ENCODE peak calls at places on chromosomes 2 and 18, in seven cellular contexts. B is upper lobe of right lung; L is psoas muscle; X is PC-9; V is body of pancreas; A is CD4-positive, alpha-beta T cell; Q is pancreas. Y is an unnamed sample.

GRCh38 chr2:185245806-185246205 is 492.8 kb upstream of the FSIP2 start:
- DNase-seq in B (no peak), L (no peak), X (no peak), V (no peak), A (no peak), Q (no peak), Y (peak)

GRCh38 chr2:170161516-170162260 is 16.3 kb upstream of the MYO3B start:
- DNase-seq in B (no peak), L (no peak), X (no peak), V (no peak), A (no peak), Q (no peak), Y (no peak)

GRCh38 chr2:9752441-9753275 is 90.6 kb upstream of the TAF1B start:
- DNase-seq in B (no peak), L (no peak), X (peak), V (no peak), A (peak), Q (no peak), Y (peak)

GRCh38 chr18:57243624-57244179 is 96.8 kb downstream of the BOD1L2 start:
- DNase-seq in B (no peak), L (no peak), X (no peak), V (no peak), A (no peak), Q (no peak), Y (no peak)

GRCh38 chr18:68462148-68462547 is 252.8 kb downstream of the TMX3 start:
- DNase-seq in B (no peak), L (no peak), X (no peak), V (no peak), A (no peak), Q (no peak), Y (no peak)

GRCh38 chr2:96258393-96259022 is 7.3 kb downstream of the TMEM127 start:
- DNase-seq in B (no peak), L (peak), X (no peak), V (no peak), A (no peak), Q (no peak), Y (no peak)

GRCh38 chr18:72840109-72840508 is 27.7 kb downstream of the NETO1 start:
- DNase-seq in B (no peak), L (no peak), X (no peak), V (no peak), A (no peak), Q (no peak), Y (no peak)

GRCh38 chr2:5560981-5561380 is 131.2 kb upstream of the SOX11 start:
- DNase-seq in B (no peak), L (no peak), X (no peak), V (no peak), A (no peak), Q (no peak), Y (peak)

GRCh38 chr2:3459185-3460015 is 59.9 kb downstream of the ADI1 start:
- DNase-seq in B (peak), L (peak), X (no peak), V (peak), A (no peak), Q (peak), Y (no peak)

GRCh38 chr2:129058981-129059380 is 740.3 kb upstream of the HS6ST1 start:
- DNase-seq in B (no peak), L (no peak), X (no peak), V (no peak), A (no peak), Q (no peak), Y (no peak)

GRCh38 chr2:219844756-219845155 is 217.3 kb downstream of the SLC4A3 start:
- DNase-seq in B (no peak), L (no peak), X (no peak), V (no peak), A (no peak), Q (no peak), Y (no peak)

GRCh38 chr2:102074167-102074778 is 68.3 kb upstream of the IL1R1 start:
- DNase-seq in B (no peak), L (no peak), X (no peak), V (no peak), A (no peak), Q (no peak), Y (no peak)

GRCh38 chr2:20042531-20042930 is 8.9 kb downstream of the LAPTM4A start:
- DNase-seq in B (no peak), L (no peak), X (no peak), V (no peak), A (no peak), Q (no peak), Y (no peak)

GRCh38 chr2:219495531-219496122 is 3.1 kb upstream of the GMPPA start:
- DNase-seq in B (no peak), L (peak), X (peak), V (peak), A (peak), Q (peak), Y (peak)

GRCh38 chr2:24914713-24915112 is 5.3 kb downstream of the ADCY3 start:
- DNase-seq in B (no peak), L (no peak), X (no peak), V (no peak), A (no peak), Q (no peak), Y (no peak)

GRCh38 chr2:167534443-167534842 is 646.2 kb downstream of the XIRP2 start:
- DNase-seq in B (no peak), L (no peak), X (no peak), V (no peak), A (no peak), Q (no peak), Y (no peak)

GRCh38 chr18:21513292-21513691 is 87.2 kb downstream of the ESCO1 start:
- DNase-seq in B (no peak), L (no peak), X (no peak), V (no peak), A (no peak), Q (no peak), Y (no peak)

GRCh38 chr2:203758841-203759691 is 52.6 kb downstream of the CD28 start:
- DNase-seq in B (no peak), L (no peak), X (peak), V (no peak), A (no peak), Q (no peak), Y (peak)

GRCh38 chr2:96809951-96810782 is 5.9 kb upstream of the CNNM3 start:
- DNase-seq in B (no peak), L (no peak), X (no peak), V (no peak), A (no peak), Q (no peak), Y (no peak)

GRCh38 chr2:225027061-225027762 is 15.1 kb downstream of the DOCK10 start:
- DNase-seq in B (no peak), L (no peak), X (no peak), V (no peak), A (no peak), Q (no peak), Y (no peak)

GRCh38 chr2:215748446-215748845 is 264.9 kb downstream of the MREG start:
- DNase-seq in B (no peak), L (peak), X (no peak), V (no peak), A (no peak), Q (no peak), Y (no peak)

GRCh38 chr18:32674491-32674890 is 98.3 kb downstream of the KLHL14 start:
- DNase-seq in B (no peak), L (no peak), X (no peak), V (no peak), A (no peak), Q (no peak), Y (peak)

GRCh38 chr2:30029804-30030203 is 108.4 kb upstream of the ALK start:
- DNase-seq in B (no peak), L (no peak), X (no peak), V (no peak), A (no peak), Q (no peak), Y (no peak)

GRCh38 chr2:145595296-145595695 is 1075.4 kb upstream of the ZEB2 start:
- DNase-seq in B (no peak), L (no peak), X (no peak), V (no peak), A (no peak), Q (no peak), Y (peak)

GRCh38 chr2:145593280-145593679 is 1073.4 kb upstream of the ZEB2 start:
- DNase-seq in B (no peak), L (no peak), X (no peak), V (no peak), A (no peak), Q (no peak), Y (no peak)

GRCh38 chr2:145592362-145592761 is 1072.4 kb upstream of the ZEB2 start:
- DNase-seq in B (no peak), L (no peak), X (no peak), V (no peak), A (no peak), Q (no peak), Y (no peak)

GRCh38 chr2:145597011-145597410 is 1077.1 kb upstream of the ZEB2 start:
- DNase-seq in B (no peak), L (no peak), X (no peak), V (no peak), A (no peak), Q (no peak), Y (no peak)

GRCh38 chr2:145593991-145594702 is 1074.2 kb upstream of the ZEB2 start:
- DNase-seq in B (no peak), L (no peak), X (peak), V (no peak), A (no peak), Q (no peak), Y (peak)
- TF ChIP-seq CTCF in B (no peak), L (no peak), X (no peak), V (no peak), A (no peak), Q (no peak), Y (no peak)

GRCh38 chr2:234060236-234060635 is 9.7 kb downstream of the SPP2 start:
- DNase-seq in B (no peak), L (no peak), X (no peak), V (no peak), A (no peak), Q (no peak), Y (no peak)

GRCh38 chr2:234061624-234062257 is 11.2 kb downstream of the SPP2 start:
- DNase-seq in B (no peak), L (no peak), X (no peak), V (no peak), A (no peak), Q (no peak), Y (no peak)

GRCh38 chr2:234058881-234059280 is 8.4 kb downstream of the SPP2 start:
- DNase-seq in B (no peak), L (no peak), X (no peak), V (no peak), A (no peak), Q (no peak), Y (no peak)
- TF ChIP-seq CTCF in B (no peak), L (no peak), X (no peak), V (no peak), A (no peak), Q (no peak), Y (no peak)

GRCh38 chr2:113278073-113278811 is 479 bp downstream of the PAX8 start:
- DNase-seq in B (no peak), L (no peak), X (no peak), V (no peak), A (no peak), Q (no peak), Y (no peak)

GRCh38 chr2:113277474-113278072 is 1.1 kb downstream of the PAX8 start:
- DNase-seq in B (no peak), L (no peak), X (no peak), V (no peak), A (no peak), Q (no peak), Y (no peak)

GRCh38 chr2:113276216-113276905 is 2.4 kb downstream of the PAX8 start:
- DNase-seq in B (no peak), L (no peak), X (no peak), V (no peak), A (no peak), Q (no peak), Y (no peak)

GRCh38 chr2:113276906-113277425 is 1.8 kb downstream of the PAX8 start:
- DNase-seq in B (no peak), L (no peak), X (no peak), V (no peak), A (no peak), Q (no peak), Y (no peak)

DNA sequence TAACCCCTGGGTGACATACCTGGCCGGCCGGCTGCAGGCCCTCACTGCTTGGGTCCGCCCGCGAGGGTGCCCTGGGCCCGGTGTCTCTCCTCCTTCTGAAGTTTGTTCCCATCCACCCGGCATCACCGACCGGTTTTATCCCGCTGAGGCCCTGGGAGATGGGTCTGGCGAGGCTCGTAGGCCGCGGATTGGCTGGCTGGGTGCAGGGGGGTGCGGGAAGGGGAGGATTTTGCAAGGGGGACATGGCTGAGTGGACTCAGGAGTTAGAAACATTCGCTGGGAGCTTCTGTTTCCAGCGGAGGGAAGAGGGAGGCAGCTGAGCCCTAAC is at the start of gene PAX8:
- DNase-seq in B (no peak), L (no peak), X (no peak), V (no peak), A (no peak), Q (no peak), Y (no peak)
- TF ChIP-seq CTCF in B (no peak), L (no peak), X (no peak), V (no peak), A (no peak), Q (no peak), Y (no peak)

GRCh38 chr18:39843546-39843945 is 2111.5 kb upstream of the PIK3C3 start:
- DNase-seq in B (no peak), L (no peak), X (no peak), V (no peak), A (no peak), Q (no peak), Y (no peak)

GRCh38 chr18:39842042-39842791 is 2112.8 kb upstream of the PIK3C3 start:
- DNase-seq in B (no peak), L (no peak), X (no peak), V (no peak), A (no peak), Q (no peak), Y (no peak)

GRCh38 chr18:39840406-39840805 is 2114.6 kb upstream of the PIK3C3 start:
- DNase-seq in B (no peak), L (no peak), X (no peak), V (no peak), A (no peak), Q (no peak), Y (peak)

GRCh38 chr18:39839782-39840181 is 2115.3 kb upstream of the PIK3C3 start:
- DNase-seq in B (no peak), L (no peak), X (no peak), V (no peak), A (no peak), Q (no peak), Y (no peak)

GRCh38 chr18:39841133-39842041 is 2113.6 kb upstream of the PIK3C3 start:
- DNase-seq in B (peak), L (peak), X (peak), V (peak), A (no peak), Q (peak), Y (peak)
- TF ChIP-seq CTCF in B (peak), L (no peak), X (no peak), V (peak), A (no peak), Q (no peak), Y (peak)